ENCODE peak calls at places on chromosomes 5 and 9, in four cellular contexts. C, D, O and B are unnamed samples.

GRCh38 chr5:105836263-105836662 is 1834.5 kb downstream of the EFNA5 start:
- DNase-seq in O (no peak), D (no peak), C (no peak), B (no peak)

GRCh38 chr9:1939466-1939865 is 75.7 kb upstream of the SMARCA2 start:
- DNase-seq in C (no peak), O (no peak), D (no peak), B (no peak)

GRCh38 chr5:178535299-178536175 is 54.7 kb downstream of the COL23A1 start:
- DNase-seq in D (peak), C (no peak), O (no peak), B (peak)

GRCh38 chr5:129973716-129974426 is 69.6 kb downstream of the CHSY3 start:
- DNase-seq in D (no peak), O (no peak), C (no peak), B (peak)

GRCh38 chr5:148290271-148291195 is 21.7 kb upstream of the SPINK7 start:
- DNase-seq in C (peak), O (no peak), D (peak), B (no peak)

GRCh38 chr5:101288633-101289032 is 385.6 kb upstream of the ST8SIA4 start:
- DNase-seq in O (no peak), D (no peak), C (no peak), B (no peak)

GRCh38 chr5:53817183-53817582 is 256.7 kb downstream of the NDUFS4 start:
- DNase-seq in O (no peak), C (no peak), D (no peak), B (no peak)

GRCh38 chr5:141637693-141638419 is 1.1 kb downstream of the RELL2 start:
- DNase-seq in C (peak), O (peak), D (peak), B (peak)

GRCh38 chr5:173331287-173331686 is 3.1 kb upstream of the STC2 start:
- DNase-seq in D (no peak), C (no peak), O (no peak), B (no peak)

GRCh38 chr9:133990366-133991210 is 1.5 kb downstream of the VAV2 start:
- DNase-seq in D (peak), O (peak), C (peak), B (peak)

GRCh38 chr9:125460883-125461475 is 199.4 kb downstream of the GAPVD1 start:
- DNase-seq in O (no peak), C (no peak), D (no peak), B (peak)

GRCh38 chr5:127386557-127386956 is 96.0 kb downstream of the MEGF10 start:
- DNase-seq in O (no peak), C (peak), D (no peak), B (peak)

GRCh38 chr5:151150484-151151262 is 6.9 kb downstream of the ANXA6 start:
- DNase-seq in C (no peak), O (no peak), D (peak), B (no peak)

GRCh38 chr9:127755558-127756060 is 20.5 kb upstream of the TOR2A start:
- DNase-seq in O (no peak), D (no peak), C (no peak), B (no peak)

GRCh38 chr9:127754761-127755557 is 19.9 kb upstream of the TOR2A start:
- DNase-seq in C (no peak), O (no peak), D (no peak), B (no peak)

GRCh38 chr9:127753556-127753955 is 18.5 kb upstream of the TOR2A start:
- DNase-seq in D (no peak), O (no peak), C (no peak), B (no peak)

GRCh38 chr9:127753148-127753547 is 18.1 kb upstream of the TOR2A start:
- DNase-seq in D (no peak), O (no peak), C (no peak), B (no peak)

DNA sequence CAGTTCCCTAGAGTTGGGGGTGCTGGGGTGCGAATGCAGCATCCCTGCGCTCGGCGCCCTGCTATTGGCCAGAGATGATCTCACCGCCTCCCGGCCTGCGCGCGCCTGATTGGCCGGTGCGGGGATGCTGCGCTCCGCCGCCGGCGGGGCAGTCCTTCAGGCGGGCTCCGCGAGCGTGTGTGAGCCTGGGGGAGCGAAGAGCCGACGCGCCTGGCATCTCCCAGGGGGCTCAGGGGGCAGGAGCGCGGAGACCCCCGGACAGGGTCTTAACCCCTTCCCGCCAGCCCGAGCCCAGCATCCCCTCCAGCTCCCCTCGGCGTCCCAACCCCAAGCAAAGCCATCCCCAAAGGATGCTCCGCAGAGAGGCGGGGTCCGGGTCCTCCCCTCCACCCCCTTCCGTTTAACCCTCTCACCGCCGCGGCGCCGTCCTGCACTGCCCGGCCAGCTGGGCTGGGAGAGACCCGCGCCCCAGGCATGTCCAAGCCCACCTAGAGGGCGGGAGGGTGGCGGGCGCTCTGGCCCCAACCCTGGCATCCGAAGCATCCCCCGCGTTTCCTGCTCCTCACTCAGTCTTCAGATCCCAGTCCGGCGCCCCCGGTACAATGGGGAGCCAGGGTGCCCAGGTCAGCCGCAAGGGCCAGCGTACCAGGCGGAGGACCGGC is 19.1 kb upstream of the TOR2A start:
- DNase-seq in O (no peak), C (no peak), D (no peak), B (no peak)
- TF ChIP-seq EZH2 in O (no peak), C (no peak), D (peak), B (peak)

GRCh38 chr9:20623021-20623747 is 885 bp upstream of the MLLT3 start:
- DNase-seq in D (peak), O (no peak), C (no peak), B (no peak)

GRCh38 chr9:20625003-20625349 is 2.7 kb upstream of the MLLT3 start:
- DNase-seq in C (no peak), D (no peak), O (no peak), B (no peak)

GRCh38 chr9:20623748-20624124 is 1.4 kb upstream of the MLLT3 start:
- DNase-seq in C (no peak), O (no peak), D (no peak), B (no peak)

GRCh38 chr9:20622330-20623020 is at the start of gene MLLT3:
- DNase-seq in C (peak), O (peak), D (peak), B (peak)

GRCh38 chr9:20624201-20625002 is 2.1 kb upstream of the MLLT3 start:
- DNase-seq in O (peak), C (peak), D (peak), B (peak)
- H3K4me2 ChIP-seq in O (peak), C (peak), D (peak), B (peak)

GRCh38 chr5:134113908-134114875 is at the start of gene TCF7:
- DNase-seq in C (peak), O (peak), D (peak), B (peak)
- TF ChIP-seq EZH2 in C (no peak), O (no peak), D (no peak), B (no peak)

GRCh38 chr5:181044662-181045305 is 4.7 kb downstream of the BTNL9 start:
- DNase-seq in C (no peak), D (no peak), O (no peak), B (no peak)

GRCh38 chr5:181043285-181044092 is 3.4 kb downstream of the BTNL9 start:
- DNase-seq in O (no peak), D (no peak), C (no peak), B (no peak)

GRCh38 chr5:181042722-181043121 is 2.7 kb downstream of the BTNL9 start:
- DNase-seq in C (no peak), O (no peak), D (no peak), B (no peak)

GRCh38 chr5:181045316-181045715 is 5.2 kb downstream of the BTNL9 start:
- DNase-seq in D (no peak), O (no peak), C (no peak), B (no peak)

GRCh38 chr5:181044093-181044599 is 4.1 kb downstream of the BTNL9 start:
- DNase-seq in D (no peak), C (no peak), O (no peak), B (no peak)
- H3K4me2 ChIP-seq in D (no peak), C (no peak), O (no peak), B (no peak)

GRCh38 chr5:3596261-3596825 is 711 bp downstream of the IRX1 start:
- DNase-seq in C (no peak), D (peak), O (no peak), B (peak)
- TF ChIP-seq EZH2 in C (no peak), D (no peak), O (no peak), B (no peak)

GRCh38 chr5:1753490-1753889 is 46.1 kb downstream of the MRPL36 start:
- DNase-seq in D (no peak), C (no peak), O (no peak), B (no peak)
- H3K4me2 ChIP-seq in D (no peak), C (no peak), O (no peak), B (no peak)

GRCh38 chr5:77844408-77845272 is 68.5 kb upstream of the TBCA start:
- DNase-seq in O (no peak), C (no peak), D (no peak), B (no peak)
- TF ChIP-seq EZH2 in O (no peak), C (no peak), D (no peak), B (no peak)

GRCh38 chr9:91847576-91847975 is 102.5 kb downstream of the ROR2 start:
- DNase-seq in C (no peak), O (no peak), D (peak), B (peak)
- H3K4me2 ChIP-seq in C (no peak), O (no peak), D (peak), B (peak)

GRCh38 chr9:37029776-37030590 is 4.1 kb downstream of the PAX5 start:
- DNase-seq in C (no peak), D (peak), O (no peak), B (no peak)
- TF ChIP-seq EZH2 in C (no peak), D (peak), O (no peak), B (peak)

GRCh38 chr5:88839238-88839637 is 43.7 kb downstream of the MEF2C start:
- DNase-seq in O (no peak), C (no peak), D (no peak), B (no peak)

GRCh38 chr5:88841212-88841611 is 41.8 kb downstream of the MEF2C start:
- DNase-seq in O (no peak), D (no peak), C (no peak), B (no peak)

GRCh38 chr5:88842784-88843183 is 40.2 kb downstream of the MEF2C start:
- DNase-seq in C (no peak), O (no peak), D (no peak), B (no peak)

GRCh38 chr5:88838500-88838899 is 44.5 kb downstream of the MEF2C start:
- DNase-seq in D (no peak), C (no peak), O (no peak), B (no peak)

GRCh38 chr5:88840497-88840896 is 42.5 kb downstream of the MEF2C start:
- DNase-seq in O (no peak), C (no peak), D (no peak), B (no peak)
- H3K4me2 ChIP-seq in O (no peak), C (no peak), D (no peak), B (no peak)